ENCODE peak calls at places on chromosomes 4 and X, in nine cellular contexts. H is HCT116; C is substantia nigra; P is CD8-positive, alpha-beta T cell; L is kidney; N is PC-9; F is upper lobe of left lung; X is MM.1S; Q is aorta. E is an unnamed sample.

GRCh38 chrX:8341814-8342590 is 122.6 kb upstream of the VCX3B start:
- DNase-seq in H (no peak), C (no peak), P (no peak), L (no peak), N (no peak), F (no peak), X (no peak), Q (no peak), E (peak; percentile 16)

GRCh38 chr4:160406426-160406825 is 1303.5 kb downstream of the RAPGEF2 start:
- DNase-seq in H (no peak), C (no peak), P (no peak), L (no peak), N (no peak), F (no peak), X (no peak), Q (no peak), E (no peak)

GRCh38 chr4:183074288-183074990 is 24.6 kb upstream of the WWC2 start:
- DNase-seq in H (no peak), C (no peak), P (no peak), L (no peak), N (no peak), F (no peak), X (no peak), Q (no peak), E (no peak)

GRCh38 chrX:151703487-151703886 is 8.2 kb downstream of the PRRG3 start:
- DNase-seq in H (no peak), C (no peak), P (no peak), L (no peak), N (no peak), F (peak; percentile 20), X (no peak), Q (no peak), E (no peak)

GRCh38 chrX:46630141-46630540 is 56.6 kb downstream of the CHST7 start:
- DNase-seq in H (no peak), C (no peak), P (no peak), L (no peak), N (no peak), F (no peak), X (no peak), Q (no peak), E (no peak)

GRCh38 chr4:150323551-150324325 is 245.5 kb downstream of the DCLK2 start:
- DNase-seq in H (no peak), C (no peak), P (no peak), L (no peak), N (no peak), F (no peak), X (no peak), Q (no peak), E (no peak)

GRCh38 chr4:140755811-140756291 is 334 bp downstream of the TBC1D9 start:
- DNase-seq in H (no peak), C (peak; percentile 8), P (no peak), L (peak; percentile 88), N (peak; percentile 48), F (peak; percentile 38), X (peak; percentile 69), Q (peak; percentile 72), E (no peak)

GRCh38 chr4:1154523-1155182 is 17.7 kb downstream of the SPON2 start:
- DNase-seq in H (no peak), C (no peak), P (no peak), L (no peak), N (no peak), F (no peak), X (no peak), Q (peak; percentile 83), E (no peak)

GRCh38 chrX:19794690-19795089 is 92.7 kb downstream of the SH3KBP1 start:
- DNase-seq in H (no peak), C (no peak), P (no peak), L (no peak), N (no peak), F (no peak), X (no peak), Q (no peak), E (no peak)

GRCh38 chr4:4499438-4500123 is 42.3 kb downstream of the STX18 start:
- DNase-seq in H (no peak), C (no peak), P (no peak), L (no peak), N (no peak), F (no peak), X (no peak), Q (no peak), E (no peak)

GRCh38 chrX:11210397-11210796 is 82.8 kb upstream of the AMELX start:
- DNase-seq in H (no peak), C (no peak), P (no peak), L (no peak), N (no peak), F (no peak), X (no peak), Q (no peak), E (no peak)

GRCh38 chr4:182918044-182918607 is 940 bp upstream of the DCTD start:
- DNase-seq in H (no peak), C (no peak), P (no peak), L (no peak), N (no peak), F (no peak), X (no peak), Q (no peak), E (no peak)

GRCh38 chr4:54015421-54016065 is 48.9 kb downstream of the CHIC2 start:
- DNase-seq in H (no peak), C (no peak), P (no peak), L (no peak), N (no peak), F (no peak), X (no peak), Q (no peak), E (no peak)

GRCh38 chr4:113921089-113921842 is 58.2 kb downstream of the ARSJ start:
- DNase-seq in H (no peak), C (no peak), P (no peak), L (no peak), N (no peak), F (no peak), X (no peak), Q (no peak), E (no peak)

GRCh38 chrX:155819966-155820491 is 61.1 kb upstream of the VAMP7 start:
- DNase-seq in H (peak; percentile 75), C (peak; percentile 4), P (no peak), L (no peak), N (peak; percentile 71), F (peak; percentile 70), X (peak; percentile 66), Q (peak; percentile 57), E (peak; percentile 82)

GRCh38 chr4:26856906-26857277 is 3.7 kb upstream of the STIM2 start:
- DNase-seq in H (no peak), C (no peak), P (no peak), L (no peak), N (no peak), F (no peak), X (no peak), Q (no peak), E (no peak)

GRCh38 chrX:13064599-13065143 is 20.3 kb upstream of the FAM9C start:
- DNase-seq in H (no peak), C (no peak), P (no peak), L (no peak), N (no peak), F (no peak), X (no peak), Q (no peak), E (no peak)

GRCh38 chrX:54641530-54641929 is 111.5 kb downstream of the GNL3L start:
- DNase-seq in H (no peak), C (no peak), P (no peak), L (no peak), N (no peak), F (no peak), X (no peak), Q (no peak), E (no peak)

GRCh38 chrX:54639346-54640102 is 109.5 kb downstream of the GNL3L start:
- DNase-seq in H (peak; percentile 90), C (peak; percentile 86), P (peak; percentile 92), L (peak; percentile 98), N (peak; percentile 95), F (peak; percentile 93), X (peak; percentile 95), Q (peak; percentile 97), E (peak; percentile 66)

GRCh38 chrX:54639018-54639345 is 109.0 kb downstream of the GNL3L start:
- DNase-seq in H (no peak), C (no peak), P (no peak), L (no peak), N (no peak), F (no peak), X (no peak), Q (no peak), E (no peak)

GRCh38 chrX:54640103-54640428 is 110.0 kb downstream of the GNL3L start:
- DNase-seq in H (no peak), C (no peak), P (no peak), L (no peak), N (no peak), F (no peak), X (no peak), Q (no peak), E (no peak)

GRCh38 chrX:54640721-54641120 is 110.7 kb downstream of the GNL3L start:
- DNase-seq in H (no peak), C (no peak), P (no peak), L (no peak), N (no peak), F (no peak), X (no peak), Q (no peak), E (no peak)
- H3K27ac ChIP-seq in H (no peak overlapping the region), C (peak overlapping the region; percentile 80), P (no peak overlapping the region), L (peak overlapping the region; percentile 9), N (no peak overlapping the region), F (peak overlapping the region; percentile 87), X (no peak overlapping the region), Q (peak overlapping the region; percentile 44), E (no peak overlapping the region)

GRCh38 chr4:82376109-82376508 is 2.3 kb upstream of the HNRNPD start:
- DNase-seq in H (no peak), C (no peak), P (no peak), L (no peak), N (no peak), F (no peak), X (no peak), Q (no peak), E (no peak)
- H3K27ac ChIP-seq in H (no peak overlapping the region), C (no peak overlapping the region), P (no peak overlapping the region), L (no peak overlapping the region), N (no peak overlapping the region), F (no peak overlapping the region), X (no peak overlapping the region), Q (no peak overlapping the region), E (no peak overlapping the region)

GRCh38 chrX:2712428-2712827 is 21.3 kb downstream of the CD99 start:
- DNase-seq in H (no peak), C (no peak), P (no peak), L (no peak), N (no peak), F (no peak), X (no peak), Q (no peak), E (no peak)
- H3K27ac ChIP-seq in H (no peak overlapping the region), C (no peak overlapping the region), P (no peak overlapping the region), L (no peak overlapping the region), N (no peak overlapping the region), F (no peak overlapping the region), X (no peak overlapping the region), Q (no peak overlapping the region), E (no peak overlapping the region)

GRCh38 chr4:86935499-86935832 is 655 bp downstream of the AFF1 start:
- DNase-seq in H (no peak), C (no peak), P (no peak), L (no peak), N (no peak), F (peak; percentile 37), X (peak; percentile 34), Q (no peak), E (no peak)
- H3K27ac ChIP-seq in H (peak overlapping the region; percentile 91), C (peak overlapping the region; percentile 87), P (peak overlapping the region; percentile 81), L (peak overlapping the region; percentile 92), N (peak overlapping the region; percentile 83), F (peak overlapping the region; percentile 93), X (peak overlapping the region; percentile 88), Q (peak overlapping the region; percentile 93), E (peak overlapping the region; percentile 98)